ENCODE peak calls at places on chromosomes 11 and 22, in eight cellular contexts. One of them, this sample, is unnamed.

GRCh38 chr22:17087176-17088131 is 2.7 kb downstream of the IL17RA start:
- DNase-seq in brain microvascular endothelial cell: peak
- DNase-seq in A549: no peak
- DNase-seq in stomach: no peak
- DNase-seq in CD8-positive, alpha-beta T cell: peak
- DNase-seq in transverse colon: no peak
- DNase-seq in H1: no peak
- DNase-seq in gastrocnemius medialis: no peak
- DNase-seq in this sample: no peak

GRCh38 chr11:102312656-102313055 is 4.6 kb upstream of the BIRC3 start:
- DNase-seq in A549: no peak
- DNase-seq in H1: no peak
- DNase-seq in brain microvascular endothelial cell: no peak
- DNase-seq in stomach: no peak
- DNase-seq in gastrocnemius medialis: no peak
- DNase-seq in CD8-positive, alpha-beta T cell: no peak
- DNase-seq in transverse colon: no peak
- DNase-seq in this sample: no peak

GRCh38 chr11:40877256-40877655 is 582.2 kb downstream of the LRRC4C start:
- DNase-seq in brain microvascular endothelial cell: no peak
- DNase-seq in gastrocnemius medialis: no peak
- DNase-seq in A549: no peak
- DNase-seq in CD8-positive, alpha-beta T cell: no peak
- DNase-seq in H1: no peak
- DNase-seq in stomach: no peak
- DNase-seq in transverse colon: no peak
- DNase-seq in this sample: peak

GRCh38 chr11:102237096-102237735 is 80.1 kb upstream of the BIRC3 start:
- DNase-seq in brain microvascular endothelial cell: peak
- DNase-seq in gastrocnemius medialis: no peak
- DNase-seq in H1: no peak
- DNase-seq in CD8-positive, alpha-beta T cell: no peak
- DNase-seq in stomach: no peak
- DNase-seq in A549: no peak
- DNase-seq in transverse colon: no peak
- DNase-seq in this sample: no peak

GRCh38 chr11:134207538-134208239 is 16.1 kb downstream of the NCAPD3 start:
- DNase-seq in gastrocnemius medialis: no peak
- DNase-seq in A549: no peak
- DNase-seq in stomach: peak
- DNase-seq in H1: peak
- DNase-seq in CD8-positive, alpha-beta T cell: peak
- DNase-seq in brain microvascular endothelial cell: no peak
- DNase-seq in transverse colon: peak
- DNase-seq in this sample: no peak

GRCh38 chr22:39529487-39529851 is 3.1 kb downstream of the RPS19BP1 start:
- DNase-seq in CD8-positive, alpha-beta T cell: no peak
- DNase-seq in H1: no peak
- DNase-seq in A549: no peak
- DNase-seq in brain microvascular endothelial cell: no peak
- DNase-seq in transverse colon: no peak
- DNase-seq in gastrocnemius medialis: no peak
- DNase-seq in stomach: no peak
- DNase-seq in this sample: no peak

GRCh38 chr11:37786214-37786755 is 1188.2 kb upstream of the RAG2 start:
- DNase-seq in A549: no peak
- DNase-seq in CD8-positive, alpha-beta T cell: no peak
- DNase-seq in brain microvascular endothelial cell: peak
- DNase-seq in H1: no peak
- DNase-seq in stomach: no peak
- DNase-seq in transverse colon: no peak
- DNase-seq in gastrocnemius medialis: no peak
- DNase-seq in this sample: no peak

GRCh38 chr11:111912535-111912934 is at the start of gene HSPB2:
- DNase-seq in stomach: no peak
- DNase-seq in gastrocnemius medialis: peak
- DNase-seq in brain microvascular endothelial cell: no peak
- DNase-seq in transverse colon: no peak
- DNase-seq in CD8-positive, alpha-beta T cell: no peak
- DNase-seq in A549: no peak
- DNase-seq in H1: no peak
- DNase-seq in this sample: no peak

DNA sequence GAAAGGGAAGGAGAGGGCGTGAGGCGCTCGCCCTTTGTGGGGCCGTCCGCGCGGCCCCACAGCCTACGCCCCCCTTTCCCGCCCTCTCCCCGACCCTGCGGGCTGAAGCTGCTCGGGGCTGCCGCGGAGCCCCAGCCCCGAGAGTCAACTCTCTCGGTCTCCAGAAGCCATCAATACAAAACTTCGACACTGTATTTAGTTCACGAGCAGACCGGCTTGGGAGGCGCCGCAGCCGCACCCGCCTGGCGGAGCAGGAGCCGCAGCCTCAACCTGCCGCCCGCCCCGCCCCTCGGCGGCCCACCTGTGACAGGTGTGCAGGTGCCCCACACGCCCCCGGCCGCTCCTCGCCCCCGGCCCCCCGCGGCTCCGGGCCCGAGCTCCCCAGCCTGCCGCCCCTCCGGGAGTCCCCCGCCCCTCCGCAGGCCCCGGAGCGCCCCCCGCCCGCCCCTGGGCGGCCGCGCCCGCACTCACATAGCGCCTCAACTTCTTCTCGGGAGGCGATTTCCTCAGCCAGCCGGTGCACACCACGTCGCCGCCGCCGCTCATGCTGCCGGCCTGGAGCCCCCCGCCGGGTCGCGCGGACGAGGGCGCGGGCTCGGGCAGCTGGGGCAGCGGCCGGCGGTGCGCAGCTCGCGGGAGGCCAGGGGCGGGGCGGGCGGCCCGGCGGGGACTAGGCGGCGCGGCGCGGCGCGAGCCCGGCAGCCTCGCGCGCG is at the start of gene GAB2:
- DNase-seq in transverse colon: peak
- DNase-seq in H1: peak
- DNase-seq in CD8-positive, alpha-beta T cell: peak
- DNase-seq in stomach: peak
- DNase-seq in gastrocnemius medialis: no peak
- DNase-seq in A549: no peak
- DNase-seq in brain microvascular endothelial cell: no peak
- DNase-seq in this sample: no peak
- TF ChIP-seq CTCF in transverse colon: no peak
- TF ChIP-seq CTCF in H1: no peak
- TF ChIP-seq CTCF in CD8-positive, alpha-beta T cell: no peak
- TF ChIP-seq CTCF in stomach: no peak
- TF ChIP-seq CTCF in gastrocnemius medialis: no peak
- TF ChIP-seq CTCF in A549: no peak
- TF ChIP-seq CTCF in brain microvascular endothelial cell: no peak
- TF ChIP-seq CTCF in this sample: no peak

DNA sequence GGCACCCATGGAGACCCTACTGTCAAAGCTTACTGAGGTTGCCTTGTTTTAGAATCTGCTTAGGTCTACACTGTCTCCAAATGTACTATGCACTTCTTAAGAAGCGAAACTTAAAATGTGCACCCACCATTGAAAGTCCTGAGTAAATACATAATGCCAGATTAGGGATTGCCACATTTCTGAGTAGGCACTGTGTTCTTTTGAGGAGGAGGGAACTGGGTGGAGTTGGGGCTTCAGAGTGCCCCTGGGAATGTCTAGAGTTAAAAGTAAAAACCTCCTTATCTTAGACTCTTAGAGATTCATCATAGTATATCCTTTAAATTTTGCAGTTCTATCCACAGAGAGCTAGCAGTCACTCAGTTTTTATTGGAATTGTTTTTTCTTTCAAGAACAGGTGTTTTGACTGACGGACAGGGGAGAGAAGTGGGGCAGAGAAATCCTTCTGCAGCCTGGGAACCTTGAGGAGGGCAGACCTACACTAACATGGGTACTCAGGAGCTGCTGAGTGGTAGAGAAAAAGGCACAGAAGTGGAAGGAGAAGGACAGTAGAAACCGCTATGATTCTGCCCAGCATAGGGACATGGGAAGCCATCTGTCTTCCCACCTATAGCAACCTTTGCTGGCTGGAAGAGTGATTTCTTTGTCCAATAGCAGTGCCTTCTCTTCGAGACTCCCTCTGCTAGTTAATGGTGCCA is 33.4 kb upstream of the MICAL2 start:
- DNase-seq in CD8-positive, alpha-beta T cell: no peak
- DNase-seq in stomach: no peak
- DNase-seq in brain microvascular endothelial cell: no peak
- DNase-seq in transverse colon: no peak
- DNase-seq in H1: no peak
- DNase-seq in A549: peak
- DNase-seq in gastrocnemius medialis: no peak
- DNase-seq in this sample: no peak
- H3K27ac ChIP-seq in CD8-positive, alpha-beta T cell: no peak
- H3K27ac ChIP-seq in stomach: no peak
- H3K27ac ChIP-seq in brain microvascular endothelial cell: peak
- H3K27ac ChIP-seq in transverse colon: peak
- H3K27ac ChIP-seq in H1: no peak
- H3K27ac ChIP-seq in A549: peak
- H3K27ac ChIP-seq in gastrocnemius medialis: peak
- H3K27ac ChIP-seq in this sample: peak

GRCh38 chr11:15159085-15159484 is 44.4 kb downstream of the INSC start:
- DNase-seq in H1: no peak
- DNase-seq in brain microvascular endothelial cell: peak
- DNase-seq in transverse colon: no peak
- DNase-seq in A549: peak
- DNase-seq in CD8-positive, alpha-beta T cell: no peak
- DNase-seq in gastrocnemius medialis: no peak
- DNase-seq in stomach: no peak
- DNase-seq in this sample: peak
- TF ChIP-seq CTCF in H1: peak
- TF ChIP-seq CTCF in brain microvascular endothelial cell: peak
- TF ChIP-seq CTCF in transverse colon: peak
- TF ChIP-seq CTCF in A549: peak
- TF ChIP-seq CTCF in CD8-positive, alpha-beta T cell: no peak
- TF ChIP-seq CTCF in gastrocnemius medialis: no peak
- TF ChIP-seq CTCF in stomach: no peak
- TF ChIP-seq CTCF in this sample: peak

GRCh38 chr22:29916007-29916544 is 33.1 kb downstream of the MTMR3 start:
- DNase-seq in A549: no peak
- DNase-seq in transverse colon: no peak
- DNase-seq in CD8-positive, alpha-beta T cell: no peak
- DNase-seq in brain microvascular endothelial cell: no peak
- DNase-seq in H1: no peak
- DNase-seq in stomach: no peak
- DNase-seq in gastrocnemius medialis: no peak
- DNase-seq in this sample: no peak
- H3K27ac ChIP-seq in A549: no peak
- H3K27ac ChIP-seq in transverse colon: no peak
- H3K27ac ChIP-seq in CD8-positive, alpha-beta T cell: no peak
- H3K27ac ChIP-seq in brain microvascular endothelial cell: no peak
- H3K27ac ChIP-seq in H1: no peak
- H3K27ac ChIP-seq in stomach: no peak
- H3K27ac ChIP-seq in gastrocnemius medialis: peak
- H3K27ac ChIP-seq in this sample: no peak

GRCh38 chr22:33082221-33082620 is 24.0 kb upstream of the SYN3 start:
- DNase-seq in CD8-positive, alpha-beta T cell: no peak
- DNase-seq in brain microvascular endothelial cell: no peak
- DNase-seq in A549: no peak
- DNase-seq in gastrocnemius medialis: no peak
- DNase-seq in transverse colon: no peak
- DNase-seq in stomach: no peak
- DNase-seq in H1: no peak
- DNase-seq in this sample: no peak

GRCh38 chr22:33088418-33088817 is 30.2 kb upstream of the SYN3 start:
- DNase-seq in A549: no peak
- DNase-seq in stomach: no peak
- DNase-seq in gastrocnemius medialis: no peak
- DNase-seq in brain microvascular endothelial cell: no peak
- DNase-seq in CD8-positive, alpha-beta T cell: no peak
- DNase-seq in transverse colon: no peak
- DNase-seq in H1: no peak
- DNase-seq in this sample: no peak

DNA sequence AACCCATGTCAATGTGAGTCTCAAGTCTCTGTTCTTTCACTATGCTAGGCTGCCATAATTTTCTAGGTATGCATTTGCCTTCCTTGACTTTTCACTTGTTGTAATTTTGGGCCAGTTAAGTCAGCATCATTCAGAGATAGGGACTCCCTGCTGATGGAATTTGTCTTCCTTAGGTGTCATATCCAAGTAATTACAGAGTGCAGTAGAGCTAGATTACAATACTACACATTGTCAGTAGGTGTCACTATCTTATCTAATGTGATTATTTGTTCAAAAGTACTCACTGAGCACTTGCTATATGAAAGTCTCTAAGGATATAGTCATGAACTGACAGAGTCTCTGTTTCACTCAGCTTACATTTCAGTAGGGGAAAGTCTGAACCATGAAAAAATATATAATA is 25.0 kb upstream of the SYN3 start:
- DNase-seq in A549: no peak
- DNase-seq in CD8-positive, alpha-beta T cell: no peak
- DNase-seq in stomach: no peak
- DNase-seq in transverse colon: no peak
- DNase-seq in H1: no peak
- DNase-seq in gastrocnemius medialis: no peak
- DNase-seq in brain microvascular endothelial cell: no peak
- DNase-seq in this sample: no peak
- TF ChIP-seq CTCF in A549: no peak
- TF ChIP-seq CTCF in CD8-positive, alpha-beta T cell: no peak
- TF ChIP-seq CTCF in stomach: no peak
- TF ChIP-seq CTCF in transverse colon: no peak
- TF ChIP-seq CTCF in H1: peak
- TF ChIP-seq CTCF in gastrocnemius medialis: no peak
- TF ChIP-seq CTCF in brain microvascular endothelial cell: no peak
- TF ChIP-seq CTCF in this sample: no peak

GRCh38 chr11:130477646-130478203 is 29.3 kb downstream of the ADAMTS15 start:
- DNase-seq in gastrocnemius medialis: no peak
- DNase-seq in CD8-positive, alpha-beta T cell: no peak
- DNase-seq in A549: no peak
- DNase-seq in stomach: no peak
- DNase-seq in transverse colon: no peak
- DNase-seq in brain microvascular endothelial cell: no peak
- DNase-seq in H1: no peak
- DNase-seq in this sample: no peak
- H3K27ac ChIP-seq in gastrocnemius medialis: peak
- H3K27ac ChIP-seq in CD8-positive, alpha-beta T cell: no peak
- H3K27ac ChIP-seq in A549: peak
- H3K27ac ChIP-seq in stomach: peak
- H3K27ac ChIP-seq in transverse colon: peak
- H3K27ac ChIP-seq in brain microvascular endothelial cell: peak
- H3K27ac ChIP-seq in H1: no peak
- H3K27ac ChIP-seq in this sample: peak

GRCh38 chr11:106238704-106239360 is 161.4 kb downstream of the AASDHPPT start:
- DNase-seq in brain microvascular endothelial cell: no peak
- DNase-seq in transverse colon: no peak
- DNase-seq in H1: no peak
- DNase-seq in stomach: no peak
- DNase-seq in gastrocnemius medialis: no peak
- DNase-seq in CD8-positive, alpha-beta T cell: no peak
- DNase-seq in A549: no peak
- DNase-seq in this sample: no peak
- TF ChIP-seq CTCF in brain microvascular endothelial cell: no peak
- TF ChIP-seq CTCF in transverse colon: no peak
- TF ChIP-seq CTCF in H1: no peak
- TF ChIP-seq CTCF in stomach: no peak
- TF ChIP-seq CTCF in gastrocnemius medialis: no peak
- TF ChIP-seq CTCF in CD8-positive, alpha-beta T cell: no peak
- TF ChIP-seq CTCF in A549: no peak
- TF ChIP-seq CTCF in this sample: no peak